ENCODE peak calls at places on chromosomes 7 and 10, in eight cellular contexts. H, Z, A, Q, Y, B, F and N are unnamed samples.

GRCh38 chr7:17680943-17681351 is 259.3 kb downstream of the SNX13 start:
- DNase-seq in H (no peak), Z (peak), A (no peak), Q (no peak), Y (no peak), B (no peak), F (no peak), N (no peak)

GRCh38 chr7:25095516-25096345 is 29.3 kb downstream of the CYCS start:
- DNase-seq in H (no peak), Z (no peak), A (no peak), Q (no peak), Y (no peak), B (no peak), F (no peak), N (no peak)

GRCh38 chr10:32104622-32105509 is 48.6 kb upstream of the KIF5B start:
- DNase-seq in H (no peak), Z (peak), A (no peak), Q (no peak), Y (peak), B (no peak), F (no peak), N (peak)

GRCh38 chr7:157969995-157970394 is 617.6 kb downstream of the PTPRN2 start:
- DNase-seq in H (no peak), Z (no peak), A (no peak), Q (peak), Y (no peak), B (no peak), F (no peak), N (no peak)

GRCh38 chr10:70222340-70222794 is 10.9 kb downstream of the PPA1 start:
- DNase-seq in H (no peak), Z (no peak), A (no peak), Q (no peak), Y (no peak), B (no peak), F (no peak), N (peak)

GRCh38 chr10:113007343-113007771 is 57.3 kb downstream of the TCF7L2 start:
- DNase-seq in H (no peak), Z (no peak), A (no peak), Q (no peak), Y (no peak), B (no peak), F (no peak), N (no peak)

GRCh38 chr7:75045881-75046280 is 27.7 kb downstream of the RCC1L start:
- DNase-seq in H (peak), Z (no peak), A (no peak), Q (no peak), Y (no peak), B (no peak), F (no peak), N (no peak)

GRCh38 chr7:144468990-144469732 is 65.7 kb upstream of the NOBOX start:
- DNase-seq in H (no peak), Z (peak), A (no peak), Q (no peak), Y (no peak), B (no peak), F (no peak), N (no peak)

GRCh38 chr7:40525764-40526163 is 391.0 kb downstream of the SUGCT start:
- DNase-seq in H (no peak), Z (no peak), A (no peak), Q (no peak), Y (no peak), B (no peak), F (no peak), N (no peak)

GRCh38 chr7:76512941-76513816 is 2.8 kb downstream of the UPK3B start:
- DNase-seq in H (no peak), Z (no peak), A (peak), Q (no peak), Y (no peak), B (no peak), F (no peak), N (no peak)

GRCh38 chr10:126243306-126243705 is 145.0 kb downstream of the ADAM12 start:
- DNase-seq in H (no peak), Z (peak), A (no peak), Q (no peak), Y (no peak), B (no peak), F (no peak), N (no peak)

GRCh38 chr7:134726581-134726980 is 52.9 kb upstream of the CALD1 start:
- DNase-seq in H (no peak), Z (peak), A (no peak), Q (no peak), Y (no peak), B (no peak), F (no peak), N (no peak)

GRCh38 chr10:52313350-52314006 is 603 bp upstream of the DKK1 start:
- DNase-seq in H (no peak), Z (no peak), A (peak), Q (no peak), Y (no peak), B (peak), F (no peak), N (no peak)

GRCh38 chr7:20797174-20798080 is 10.7 kb upstream of the SP8 start:
- DNase-seq in H (peak), Z (no peak), A (peak), Q (no peak), Y (no peak), B (no peak), F (no peak), N (peak)

GRCh38 chr7:25952277-25953057 is 199.5 kb upstream of the NFE2L3 start:
- DNase-seq in H (peak), Z (no peak), A (peak), Q (no peak), Y (no peak), B (no peak), F (no peak), N (no peak)

GRCh38 chr7:140330595-140330994 is 67.7 kb downstream of the SLC37A3 start:
- DNase-seq in H (no peak), Z (no peak), A (no peak), Q (no peak), Y (no peak), B (no peak), F (no peak), N (no peak)

GRCh38 chr10:117587036-117587435 is 44.5 kb downstream of the EMX2 start:
- DNase-seq in H (no peak), Z (no peak), A (no peak), Q (no peak), Y (no peak), B (no peak), F (no peak), N (no peak)

GRCh38 chr10:122168598-122168997 is 102.5 kb upstream of the BTBD16 start:
- DNase-seq in H (no peak), Z (no peak), A (no peak), Q (no peak), Y (no peak), B (no peak), F (no peak), N (no peak)

GRCh38 chr7:143458263-143458662 is 15.0 kb downstream of the TAS2R60 start:
- DNase-seq in H (no peak), Z (peak), A (no peak), Q (no peak), Y (peak), B (no peak), F (no peak), N (no peak)

GRCh38 chr10:66671064-66671463 is 254.8 kb upstream of the LRRTM3 start:
- DNase-seq in H (no peak), Z (no peak), A (no peak), Q (no peak), Y (no peak), B (no peak), F (no peak), N (no peak)

GRCh38 chr10:101997803-101998202 is 58.2 kb downstream of the ARMH3 start:
- DNase-seq in H (no peak), Z (no peak), A (no peak), Q (no peak), Y (no peak), B (no peak), F (no peak), N (no peak)

GRCh38 chr7:30660331-30661255 is 21.7 kb downstream of the CRHR2 start:
- DNase-seq in H (peak), Z (no peak), A (no peak), Q (no peak), Y (no peak), B (no peak), F (peak), N (no peak)

GRCh38 chr7:78125884-78126283 is 327.3 kb downstream of the PHTF2 start:
- DNase-seq in H (no peak), Z (peak), A (no peak), Q (no peak), Y (peak), B (no peak), F (no peak), N (peak)

GRCh38 chr10:72081772-72082590 is 6.4 kb downstream of the SPOCK2 start:
- DNase-seq in H (no peak), Z (no peak), A (no peak), Q (no peak), Y (no peak), B (peak), F (no peak), N (peak)

GRCh38 chr7:131717181-131717580 is 160.8 kb upstream of the PODXL start:
- DNase-seq in H (no peak), Z (no peak), A (no peak), Q (no peak), Y (no peak), B (no peak), F (no peak), N (no peak)

GRCh38 chr7:71633571-71634008 is 501.6 kb downstream of the GALNT17 start:
- DNase-seq in H (peak), Z (peak), A (no peak), Q (peak), Y (no peak), B (no peak), F (no peak), N (no peak)

GRCh38 chr10:114499630-114500190 is 95.4 kb upstream of the AFAP1L2 start:
- DNase-seq in H (peak), Z (no peak), A (no peak), Q (no peak), Y (no peak), B (peak), F (no peak), N (peak)

GRCh38 chr10:24882047-24882698 is 70.2 kb downstream of the PRTFDC1 start:
- DNase-seq in H (no peak), Z (peak), A (no peak), Q (no peak), Y (no peak), B (peak), F (no peak), N (no peak)